ENCODE peak calls at places on chromosomes 2 and 18, in ten cellular contexts. E is cardiac muscle cell, Q is progenitor cell of endocrine pancreas, Z is Peyer's patch, T is foreskin fibroblast, X is omental fat pad, K is neural progenitor cell, V is MCF 10A, D is endothelial cell of umbilical vein, I is GM12864. L is an unnamed sample.

GRCh38 chr2:124683536-124684407 is 658.7 kb downstream of the CNTNAP5 start:
- DNase-seq in E (peak), Q (no peak), Z (no peak), T (no peak), X (no peak), K (no peak), V (no peak), D (no peak), I (no peak), L (no peak)

GRCh38 chr2:212892193-212892592 is 259.2 kb downstream of the IKZF2 start:
- DNase-seq in E (peak), Q (no peak), Z (no peak), T (peak), X (no peak), K (peak), V (peak), D (peak), I (no peak), L (no peak)

GRCh38 chr2:46431481-46432235 is 47.7 kb upstream of the TMEM247 start:
- DNase-seq in E (peak), Q (no peak), Z (no peak), T (peak), X (no peak), K (no peak), V (no peak), D (no peak), I (no peak), L (no peak)

GRCh38 chr18:25516121-25516520 is 164.2 kb upstream of the ZNF521 start:
- DNase-seq in E (no peak), Q (no peak), Z (no peak), T (no peak), X (no peak), K (no peak), V (no peak), D (peak), I (no peak), L (no peak)

GRCh38 chr2:80968450-80968849 is 663.9 kb upstream of the LRRTM1 start:
- DNase-seq in E (no peak), Q (no peak), Z (no peak), T (no peak), X (no peak), K (peak), V (no peak), D (no peak), I (no peak), L (no peak)

GRCh38 chr18:77059294-77059916 is 73.2 kb downstream of the MBP start:
- DNase-seq in E (peak), Q (no peak), Z (peak), T (peak), X (no peak), K (peak), V (peak), D (peak), I (no peak), L (peak)

GRCh38 chr2:240351088-240351741 is 84.2 kb upstream of the GPC1 start:
- DNase-seq in E (peak), Q (no peak), Z (no peak), T (no peak), X (no peak), K (no peak), V (no peak), D (no peak), I (no peak), L (no peak)

GRCh38 chr18:10419420-10420103 is 34.9 kb upstream of the APCDD1 start:
- DNase-seq in E (peak), Q (no peak), Z (no peak), T (peak), X (no peak), K (no peak), V (no peak), D (no peak), I (no peak), L (no peak)

GRCh38 chr2:30481323-30481800 is 34.3 kb downstream of the LCLAT1 start:
- DNase-seq in E (peak), Q (no peak), Z (no peak), T (no peak), X (no peak), K (no peak), V (no peak), D (no peak), I (no peak), L (no peak)

GRCh38 chr18:79392226-79392625 is 3.5 kb upstream of the NFATC1 start:
- DNase-seq in E (no peak), Q (no peak), Z (no peak), T (no peak), X (no peak), K (no peak), V (no peak), D (no peak), I (no peak), L (no peak)

GRCh38 chr2:219171231-219171651 is 1.4 kb upstream of the SLC23A3 start:
- DNase-seq in E (peak), Q (no peak), Z (peak), T (peak), X (no peak), K (peak), V (peak), D (peak), I (no peak), L (peak)

GRCh38 chr2:226934546-226935243 is 98.8 kb downstream of the RHBDD1 start:
- DNase-seq in E (peak), Q (no peak), Z (no peak), T (no peak), X (no peak), K (no peak), V (peak), D (no peak), I (no peak), L (no peak)

GRCh38 chr2:216447293-216447692 is 35.0 kb downstream of the SMARCAL1 start:
- DNase-seq in E (no peak), Q (no peak), Z (no peak), T (no peak), X (no peak), K (no peak), V (no peak), D (no peak), I (no peak), L (no peak)

GRCh38 chr2:127067620-127068350 is 39.2 kb downstream of the BIN1 start:
- DNase-seq in E (peak), Q (peak), Z (peak), T (peak), X (peak), K (peak), V (peak), D (peak), I (no peak), L (peak)

GRCh38 chr18:69402219-69402989 is 1.7 kb downstream of the DOK6 start:
- DNase-seq in E (peak), Q (peak), Z (no peak), T (peak), X (no peak), K (peak), V (no peak), D (no peak), I (no peak), L (no peak)

GRCh38 chr2:55169915-55170314 is 62.2 kb downstream of the CLHC1 start:
- DNase-seq in E (no peak), Q (no peak), Z (no peak), T (no peak), X (no peak), K (no peak), V (no peak), D (no peak), I (no peak), L (no peak)

GRCh38 chr2:47088371-47089082 is 66.6 kb downstream of the STPG4 start:
- DNase-seq in E (peak), Q (no peak), Z (no peak), T (peak), X (no peak), K (no peak), V (no peak), D (peak), I (no peak), L (no peak)

GRCh38 chr2:99806758-99807157 is 316.9 kb upstream of the REV1 start:
- DNase-seq in E (no peak), Q (no peak), Z (no peak), T (peak), X (no peak), K (no peak), V (peak), D (no peak), I (no peak), L (no peak)

GRCh38 chr2:165681841-165682240 is 112.2 kb downstream of the GALNT3 start:
- DNase-seq in E (no peak), Q (no peak), Z (no peak), T (no peak), X (no peak), K (no peak), V (no peak), D (no peak), I (no peak), L (no peak)

GRCh38 chr18:50970006-50970405 is 2.2 kb downstream of the ELAC1 start:
- DNase-seq in E (no peak), Q (no peak), Z (no peak), T (no peak), X (no peak), K (no peak), V (peak), D (no peak), I (no peak), L (no peak)

GRCh38 chr2:84302513-84303412 is 156.3 kb downstream of the SUCLG1 start:
- DNase-seq in E (peak), Q (peak), Z (no peak), T (peak), X (no peak), K (peak), V (peak), D (peak), I (peak), L (peak)

GRCh38 chr18:48409591-48410094 is 460 bp upstream of the ZBTB7C start:
- DNase-seq in E (no peak), Q (peak), Z (no peak), T (peak), X (no peak), K (no peak), V (peak), D (peak), I (no peak), L (peak)

GRCh38 chr18:62763101-62763521 is 47.8 kb downstream of the PHLPP1 start:
- DNase-seq in E (no peak), Q (no peak), Z (no peak), T (no peak), X (no peak), K (no peak), V (peak), D (no peak), I (no peak), L (no peak)

GRCh38 chr2:107633580-107634147 is 193.0 kb upstream of the RGPD4 start:
- DNase-seq in E (peak), Q (no peak), Z (no peak), T (peak), X (no peak), K (no peak), V (peak), D (no peak), I (no peak), L (no peak)

DNA sequence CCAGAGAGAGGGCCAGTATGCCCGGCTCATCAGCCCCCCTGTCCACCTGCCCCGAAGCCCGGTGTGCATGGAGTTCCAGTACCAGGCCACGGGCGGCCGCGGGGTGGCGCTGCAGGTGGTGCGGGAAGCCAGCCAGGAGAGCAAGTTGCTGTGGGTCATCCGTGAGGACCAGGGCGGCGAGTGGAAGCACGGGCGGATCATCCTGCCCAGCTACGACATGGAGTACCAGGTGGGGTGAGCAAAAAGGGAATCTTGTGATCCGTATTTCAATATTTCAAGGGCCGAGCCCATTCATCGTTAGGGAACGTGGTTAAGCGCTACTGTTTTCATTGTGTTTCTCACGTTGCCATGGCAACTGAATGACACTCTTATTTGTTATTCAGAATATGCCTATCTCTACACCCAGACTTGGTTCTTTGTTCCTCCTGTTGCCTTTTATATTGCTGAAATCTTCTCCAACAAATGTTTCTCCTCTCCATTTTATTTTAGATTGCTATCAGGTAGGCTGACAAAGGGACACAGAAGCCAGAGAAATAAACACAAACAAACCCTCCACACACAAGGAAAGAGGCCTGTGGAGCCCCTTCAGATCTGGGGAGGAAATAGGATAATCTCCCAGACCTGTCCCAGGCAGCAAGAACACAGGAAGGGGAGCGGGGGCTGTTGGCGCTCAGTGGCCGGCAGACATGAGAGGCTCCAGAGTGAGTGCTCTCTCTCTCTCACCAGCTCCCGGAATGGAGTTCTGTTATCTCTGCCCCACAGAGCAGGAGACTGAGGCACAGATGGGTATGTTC is 81.6 kb downstream of the NRP2 start:
- DNase-seq in E (peak), Q (peak), Z (no peak), T (peak), X (no peak), K (peak), V (no peak), D (peak), I (no peak), L (no peak)
- TF ChIP-seq CTCF in E (peak), Q (peak), Z (peak), T (peak), X (no peak), K (peak), V (no peak), D (peak), I (no peak), L (peak)

GRCh38 chr2:75608684-75609333 is 37.8 kb upstream of the MRPL19 start:
- DNase-seq in E (peak), Q (peak), Z (peak), T (peak), X (no peak), K (peak), V (peak), D (peak), I (no peak), L (peak)

GRCh38 chr2:75610671-75611070 is 35.9 kb upstream of the MRPL19 start:
- DNase-seq in E (no peak), Q (no peak), Z (no peak), T (no peak), X (no peak), K (no peak), V (no peak), D (no peak), I (no peak), L (no peak)

GRCh38 chr2:75607988-75608683 is 38.4 kb upstream of the MRPL19 start:
- DNase-seq in E (no peak), Q (no peak), Z (no peak), T (peak), X (no peak), K (peak), V (no peak), D (peak), I (no peak), L (no peak)

GRCh38 chr2:75609937-75610508 is 36.6 kb upstream of the MRPL19 start:
- DNase-seq in E (no peak), Q (no peak), Z (no peak), T (no peak), X (no peak), K (no peak), V (no peak), D (no peak), I (no peak), L (no peak)

DNA sequence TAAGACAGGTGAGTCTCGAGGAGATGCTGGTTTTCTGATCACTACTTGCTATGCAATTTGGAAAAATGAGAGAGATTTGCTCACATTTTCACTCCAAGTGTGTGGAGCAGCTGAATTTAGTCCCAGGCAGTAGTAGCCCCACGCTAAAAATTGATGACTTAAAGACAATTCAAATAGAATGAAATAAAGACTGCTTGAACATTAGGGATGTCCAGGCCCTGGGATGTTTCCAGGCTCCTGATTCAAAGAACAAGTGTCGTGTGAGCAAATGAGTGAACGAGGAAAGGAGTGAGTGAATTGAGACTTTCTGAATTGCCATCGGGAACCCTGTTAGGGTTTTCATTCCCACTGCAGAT is 37.3 kb upstream of the MRPL19 start:
- DNase-seq in E (no peak), Q (no peak), Z (no peak), T (no peak), X (no peak), K (no peak), V (no peak), D (no peak), I (no peak), L (no peak)
- TF ChIP-seq CTCF in E (no peak), Q (no peak), Z (no peak), T (no peak), X (no peak), K (no peak), V (no peak), D (no peak), I (no peak), L (peak)

DNA sequence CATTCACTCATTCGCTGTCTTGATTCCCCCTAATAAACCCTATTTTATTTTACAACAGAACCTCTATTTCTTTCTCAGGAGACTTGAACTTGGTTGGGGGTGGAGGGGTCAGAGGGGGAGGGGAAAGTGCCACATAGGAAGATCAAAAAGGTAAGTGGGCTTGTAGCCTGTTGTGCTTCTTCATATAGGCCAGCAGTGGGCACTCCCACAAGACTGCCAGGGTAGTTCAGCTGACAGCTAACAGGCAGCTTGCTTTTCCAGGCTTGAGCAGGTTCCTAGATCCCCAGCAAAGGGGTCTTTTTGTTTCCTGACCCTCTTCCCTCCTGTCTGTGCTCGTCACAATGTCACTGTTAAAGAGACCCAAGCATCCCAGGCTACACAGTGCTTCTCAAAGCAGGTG is 829 bp upstream of the KIAA2012 start:
- DNase-seq in E (no peak), Q (no peak), Z (no peak), T (peak), X (no peak), K (peak), V (no peak), D (no peak), I (no peak), L (no peak)
- TF ChIP-seq CTCF in E (peak), Q (peak), Z (no peak), T (peak), X (no peak), K (peak), V (no peak), D (no peak), I (peak), L (peak)

GRCh38 chr2:159202568-159203071 is 83.9 kb downstream of the WDSUB1 start:
- DNase-seq in E (peak), Q (no peak), Z (no peak), T (peak), X (no peak), K (no peak), V (no peak), D (no peak), I (no peak), L (no peak)
- TF ChIP-seq CTCF in E (peak), Q (no peak), Z (no peak), T (peak), X (no peak), K (no peak), V (no peak), D (no peak), I (no peak), L (no peak)

GRCh38 chr2:206443735-206444527 is 599 bp downstream of the ADAM23 start:
- DNase-seq in E (peak), Q (peak), Z (no peak), T (peak), X (no peak), K (peak), V (no peak), D (peak), I (no peak), L (peak)
- TF ChIP-seq CTCF in E (no peak), Q (peak), Z (no peak), T (no peak), X (no peak), K (peak), V (no peak), D (no peak), I (no peak), L (no peak)

DNA sequence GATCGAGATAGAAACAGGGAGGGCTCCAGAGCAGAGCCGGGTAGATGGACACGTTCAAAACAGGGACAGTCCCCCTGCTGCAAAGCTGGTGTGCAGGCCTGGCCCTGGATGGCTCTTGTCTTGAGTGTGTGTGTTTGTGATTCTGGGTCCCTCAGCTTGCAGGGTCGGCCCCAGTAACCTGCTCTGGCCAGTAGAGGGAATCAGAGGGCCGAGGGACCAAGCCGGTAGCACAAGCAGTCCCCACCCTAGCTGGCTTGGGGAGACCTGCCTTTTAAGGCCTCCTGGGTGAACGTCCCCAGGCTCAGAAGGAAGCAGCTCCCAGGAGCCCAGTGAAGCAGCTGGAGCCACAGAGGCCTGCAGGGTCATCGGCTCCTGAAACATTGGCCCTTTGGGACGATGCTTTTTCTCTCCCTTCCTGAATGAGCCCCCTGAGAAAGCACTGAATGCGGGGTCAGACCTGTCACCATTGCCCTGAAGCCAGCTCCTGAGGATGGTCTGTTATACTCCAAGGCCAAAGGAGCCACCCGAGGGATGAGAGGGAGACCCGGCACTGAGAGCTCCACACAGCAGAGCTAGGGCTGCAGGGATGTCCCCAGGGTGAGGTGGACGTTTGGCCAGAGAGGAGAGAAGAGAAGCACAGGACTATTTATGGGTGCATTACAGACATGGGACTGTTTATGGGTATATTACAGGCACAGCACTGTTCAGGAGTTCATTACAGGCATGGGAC is 15.4 kb upstream of the MLPH start:
- DNase-seq in E (peak), Q (no peak), Z (no peak), T (peak), X (no peak), K (peak), V (peak), D (peak), I (no peak), L (peak)
- TF ChIP-seq CTCF in E (peak), Q (peak), Z (peak), T (no peak), X (peak), K (peak), V (peak), D (peak), I (peak), L (peak)

DNA sequence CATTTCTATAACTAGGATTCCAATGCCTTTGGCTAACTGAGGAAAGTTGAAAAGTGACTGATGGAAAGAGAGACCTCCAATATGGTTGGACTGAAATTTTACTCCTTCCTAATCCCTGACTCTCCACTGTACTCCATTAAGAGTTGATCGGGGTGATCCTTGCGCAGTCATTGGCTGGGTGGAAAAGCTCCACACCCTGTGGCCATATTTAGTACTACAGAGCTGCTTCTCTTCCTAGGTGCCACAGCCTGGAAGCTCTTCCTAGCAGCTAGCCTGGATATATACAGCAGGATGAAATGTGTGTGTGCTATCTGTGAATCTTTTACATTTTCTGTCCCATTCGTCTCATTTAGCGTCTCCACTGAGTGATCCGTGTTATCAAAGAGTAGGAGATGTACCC is 71.2 kb downstream of the MEP1B start:
- DNase-seq in E (no peak), Q (no peak), Z (no peak), T (no peak), X (no peak), K (no peak), V (no peak), D (no peak), I (no peak), L (no peak)
- TF ChIP-seq CTCF in E (no peak), Q (no peak), Z (peak), T (no peak), X (no peak), K (no peak), V (no peak), D (no peak), I (peak), L (no peak)

GRCh38 chr2:234300393-234300792 is 196.5 kb downstream of the ARL4C start:
- DNase-seq in E (no peak), Q (no peak), Z (no peak), T (no peak), X (no peak), K (no peak), V (no peak), D (no peak), I (no peak), L (no peak)
- TF ChIP-seq CTCF in E (no peak), Q (no peak), Z (no peak), T (no peak), X (no peak), K (no peak), V (no peak), D (no peak), I (no peak), L (no peak)

L was measured in GM13977.